ENCODE peak calls at places on chromosome 2, in five cellular contexts. One of them, this sample, is unnamed.
A peak's percentile ranks its signal among the peaks of the same experiment; 100 is the strongest.

GRCh38 chr2:121776885-121777698 is 21.6 kb downstream of the TSN start:
- DNase-seq in GM12878: no peak
- DNase-seq in H1: no peak
- DNase-seq in HCT116: no peak
- DNase-seq in HepG2: no peak
- DNase-seq in this sample: peak; percentile 8

GRCh38 chr2:237525559-237526157 is 38.6 kb downstream of the MLPH start:
- DNase-seq in HepG2: no peak
- DNase-seq in H1: no peak
- DNase-seq in GM12878: no peak
- DNase-seq in HCT116: no peak
- DNase-seq in this sample: no peak

GRCh38 chr2:51919395-51919794 is 887.5 kb upstream of the NRXN1 start:
- DNase-seq in GM12878: no peak
- DNase-seq in HCT116: no peak
- DNase-seq in HepG2: no peak
- DNase-seq in H1: no peak
- DNase-seq in this sample: no peak

GRCh38 chr2:8508766-8509165 is 173.1 kb upstream of the ID2 start:
- DNase-seq in HCT116: no peak
- DNase-seq in H1: no peak
- DNase-seq in GM12878: no peak
- DNase-seq in HepG2: no peak
- DNase-seq in this sample: no peak

GRCh38 chr2:128324008-128324896 is 5.6 kb upstream of the HS6ST1 start:
- DNase-seq in HCT116: no peak
- DNase-seq in GM12878: no peak
- DNase-seq in H1: no peak
- DNase-seq in HepG2: no peak
- DNase-seq in this sample: no peak

GRCh38 chr2:157190151-157190550 is 67.4 kb upstream of the GALNT5 start:
- DNase-seq in HCT116: no peak
- DNase-seq in H1: no peak
- DNase-seq in GM12878: no peak
- DNase-seq in HepG2: no peak
- DNase-seq in this sample: peak; percentile 64

GRCh38 chr2:210477496-210477895 is 937 bp upstream of the LANCL1 start:
- DNase-seq in HCT116: peak; percentile 66
- DNase-seq in H1: no peak
- DNase-seq in GM12878: no peak
- DNase-seq in HepG2: peak; percentile 54
- DNase-seq in this sample: no peak

GRCh38 chr2:136004920-136005319 is 19.5 kb upstream of the DARS1 start:
- DNase-seq in H1: no peak
- DNase-seq in HCT116: no peak
- DNase-seq in GM12878: no peak
- DNase-seq in HepG2: no peak
- DNase-seq in this sample: no peak

GRCh38 chr2:190044866-190045265 is 17.7 kb downstream of the MSTN start:
- DNase-seq in HCT116: no peak
- DNase-seq in GM12878: no peak
- DNase-seq in HepG2: no peak
- DNase-seq in H1: no peak
- DNase-seq in this sample: no peak

GRCh38 chr2:38462121-38462634 is 85.1 kb upstream of the ATL2 start:
- DNase-seq in HepG2: no peak
- DNase-seq in GM12878: no peak
- DNase-seq in HCT116: peak; percentile 94
- DNase-seq in H1: no peak
- DNase-seq in this sample: peak; percentile 36

GRCh38 chr2:191311627-191312026 is 66.4 kb downstream of the MYO1B start:
- DNase-seq in HepG2: peak; percentile 59
- DNase-seq in HCT116: peak; percentile 72
- DNase-seq in H1: no peak
- DNase-seq in GM12878: no peak
- DNase-seq in this sample: peak; percentile 25

GRCh38 chr2:197453914-197454398 is 604 bp downstream of the COQ10B start:
- DNase-seq in H1: peak; percentile 25
- DNase-seq in GM12878: peak; percentile 38
- DNase-seq in HCT116: peak; percentile 80
- DNase-seq in HepG2: peak; percentile 92
- DNase-seq in this sample: peak; percentile 90

GRCh38 chr2:38128653-38129052 is 52.7 kb upstream of the CYP1B1 start:
- DNase-seq in H1: no peak
- DNase-seq in HCT116: no peak
- DNase-seq in HepG2: no peak
- DNase-seq in GM12878: peak; percentile 48
- DNase-seq in this sample: no peak

GRCh38 chr2:113962692-113963480 is 73.0 kb downstream of the ACTR3 start:
- DNase-seq in GM12878: no peak
- DNase-seq in HepG2: no peak
- DNase-seq in HCT116: no peak
- DNase-seq in H1: no peak
- DNase-seq in this sample: no peak

GRCh38 chr2:109196081-109196875 is 67.3 kb downstream of the SH3RF3 start:
- DNase-seq in HCT116: no peak
- DNase-seq in H1: no peak
- DNase-seq in GM12878: no peak
- DNase-seq in HepG2: no peak
- DNase-seq in this sample: no peak

GRCh38 chr2:15724235-15724634 is 132.6 kb downstream of the DDX1 start:
- DNase-seq in HCT116: no peak
- DNase-seq in HepG2: no peak
- DNase-seq in H1: no peak
- DNase-seq in GM12878: no peak
- DNase-seq in this sample: no peak

GRCh38 chr2:20576598-20577115 is 74.2 kb downstream of the HS1BP3 start:
- DNase-seq in HepG2: no peak
- DNase-seq in GM12878: peak; percentile 77
- DNase-seq in H1: no peak
- DNase-seq in HCT116: no peak
- DNase-seq in this sample: peak; percentile 47

GRCh38 chr2:85702172-85702571 is 8.0 kb downstream of the GNLY start:
- DNase-seq in HCT116: no peak
- DNase-seq in GM12878: no peak
- DNase-seq in HepG2: no peak
- DNase-seq in H1: no peak
- DNase-seq in this sample: peak; percentile 59

GRCh38 chr2:75656563-75656962 is 10.0 kb downstream of the MRPL19 start:
- DNase-seq in GM12878: no peak
- DNase-seq in HepG2: no peak
- DNase-seq in HCT116: no peak
- DNase-seq in H1: no peak
- DNase-seq in this sample: no peak

GRCh38 chr2:19861771-19862170 is 40.0 kb downstream of the TTC32 start:
- DNase-seq in HCT116: no peak
- DNase-seq in HepG2: no peak
- DNase-seq in GM12878: no peak
- DNase-seq in H1: no peak
- DNase-seq in this sample: no peak

GRCh38 chr2:130985831-130986649 is 107.2 kb downstream of the FAM168B start:
- DNase-seq in HCT116: no peak
- DNase-seq in HepG2: no peak
- DNase-seq in GM12878: no peak
- DNase-seq in H1: no peak
- DNase-seq in this sample: no peak

GRCh38 chr2:9970386-9971044 is 19.0 kb downstream of the GRHL1 start:
- DNase-seq in GM12878: no peak
- DNase-seq in HepG2: no peak
- DNase-seq in H1: no peak
- DNase-seq in HCT116: no peak
- DNase-seq in this sample: no peak

GRCh38 chr2:225164406-225165048 is 122.3 kb upstream of the DOCK10 start:
- DNase-seq in H1: no peak
- DNase-seq in HCT116: no peak
- DNase-seq in GM12878: no peak
- DNase-seq in HepG2: no peak
- DNase-seq in this sample: peak; percentile 2

GRCh38 chr2:26516781-26517180 is 38.9 kb upstream of the OTOF start:
- DNase-seq in HepG2: no peak
- DNase-seq in GM12878: no peak
- DNase-seq in H1: no peak
- DNase-seq in HCT116: no peak
- DNase-seq in this sample: no peak
- TF ChIP-seq MAX in HepG2: no peak
- TF ChIP-seq MAX in GM12878: no peak
- TF ChIP-seq MAX in H1: no peak
- TF ChIP-seq MAX in HCT116: no peak
- TF ChIP-seq MAX in this sample: no peak

DNA sequence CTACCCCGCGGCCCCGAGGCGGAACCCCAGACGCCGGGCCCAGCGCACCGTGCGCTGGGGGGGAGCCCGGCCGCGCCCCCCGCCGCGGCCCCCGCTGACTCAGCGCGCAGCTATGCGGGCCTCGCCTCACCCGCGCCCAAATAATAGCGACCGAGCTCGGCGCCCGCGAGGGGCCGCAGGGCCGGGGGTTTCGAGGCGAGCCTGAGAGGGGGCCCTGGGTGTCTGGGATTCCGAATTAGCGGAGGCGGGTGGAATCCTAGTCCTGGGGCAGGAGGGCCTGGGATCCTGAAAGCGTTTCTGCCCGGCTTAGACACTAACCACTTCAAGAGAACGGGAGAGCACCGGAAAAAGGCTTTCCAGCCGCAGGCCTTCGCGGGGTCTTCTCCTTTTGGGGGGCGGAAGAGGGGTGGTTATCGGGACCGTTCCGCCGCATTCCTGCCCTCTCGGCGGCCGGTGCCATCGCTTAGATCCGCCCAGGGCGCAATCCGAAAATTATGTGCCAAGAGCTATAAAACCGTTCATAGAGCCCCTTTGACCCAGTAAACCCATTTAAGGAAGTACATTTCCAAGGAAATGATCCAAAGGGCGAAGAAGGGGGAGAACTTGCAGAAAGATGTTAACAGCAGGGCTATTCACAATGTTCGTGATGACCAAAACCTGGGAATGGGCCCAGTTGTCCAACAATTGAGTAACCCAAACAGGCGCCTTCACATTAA is 678 bp upstream of the ROCK2 start:
- DNase-seq in HepG2: peak; percentile 74
- DNase-seq in HCT116: peak; percentile 76
- DNase-seq in GM12878: no peak
- DNase-seq in H1: peak; percentile 10
- DNase-seq in this sample: peak; percentile 80
- TF ChIP-seq POLR2AphosphoS5 in HepG2: peak; percentile 24
- TF ChIP-seq POLR2AphosphoS5 in HCT116: no peak
- TF ChIP-seq POLR2AphosphoS5 in GM12878: no peak
- TF ChIP-seq POLR2AphosphoS5 in H1: no peak
- TF ChIP-seq POLR2AphosphoS5 in this sample: no peak

DNA sequence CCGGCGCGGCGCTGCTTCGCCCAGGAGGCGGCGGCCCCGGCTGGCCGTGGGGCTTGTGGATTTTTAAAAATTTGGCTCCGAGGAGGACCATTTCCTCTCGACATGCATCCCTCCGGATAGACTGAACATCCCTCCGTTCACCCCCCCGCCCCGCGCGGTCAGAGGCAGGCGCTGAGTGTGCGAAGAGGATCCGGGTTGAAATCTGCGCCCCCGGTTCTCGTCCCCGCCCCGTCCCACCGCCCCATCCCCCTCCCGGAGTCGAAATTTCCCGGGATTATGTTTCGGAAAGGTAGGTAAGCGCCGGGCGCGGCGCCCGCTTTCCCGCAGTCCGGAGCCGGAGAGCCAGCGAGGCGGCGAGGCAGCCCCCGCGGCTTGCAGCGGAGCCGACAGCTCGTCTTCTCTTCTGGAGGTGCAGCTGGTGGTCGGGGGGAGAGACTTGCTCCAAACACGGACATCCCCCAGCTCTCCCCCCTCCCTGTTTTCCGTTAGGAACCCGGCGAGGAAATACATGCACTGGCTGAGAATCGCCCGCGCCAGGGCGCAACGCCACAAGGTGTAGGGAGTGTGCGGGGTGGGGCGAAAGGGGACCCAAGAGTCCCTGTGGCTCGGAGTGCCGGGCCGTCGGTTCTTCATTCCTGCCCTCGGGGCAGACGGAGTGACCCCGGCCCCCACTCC is at the start of gene PRKCE:
- DNase-seq in HepG2: no peak
- DNase-seq in GM12878: no peak
- DNase-seq in HCT116: no peak
- DNase-seq in H1: no peak
- DNase-seq in this sample: peak; percentile 50
- TF ChIP-seq EZH2 in HepG2: no peak
- TF ChIP-seq EZH2 in GM12878: no peak
- TF ChIP-seq EZH2 in HCT116: no peak
- TF ChIP-seq EZH2 in H1: peak; percentile 83
- TF ChIP-seq EZH2 in this sample: no peak

GRCh38 chr2:231387904-231388724 is 7.4 kb upstream of the B3GNT7 start:
- DNase-seq in HepG2: peak; percentile 73
- DNase-seq in HCT116: no peak
- DNase-seq in GM12878: no peak
- DNase-seq in H1: no peak
- DNase-seq in this sample: peak; percentile 39
- TF ChIP-seq MAX in HepG2: peak; percentile 62
- TF ChIP-seq MAX in HCT116: no peak
- TF ChIP-seq MAX in GM12878: no peak
- TF ChIP-seq MAX in H1: no peak
- TF ChIP-seq MAX in this sample: no peak

This sample was measured in endothelial cell of umbilical vein.